ENCODE peak calls at places on chromosome 15, in ten cellular contexts. One of them, this sample, is unnamed.

GRCh38 chr15:37137221-37137620 is 36.9 kb upstream of the MEIS2 start:
- DNase-seq in A549: no peak
- DNase-seq in breast epithelium: no peak
- DNase-seq in sigmoid colon: no peak
- DNase-seq in IMR-90: peak; percentile 28
- DNase-seq in ovary: no peak
- DNase-seq in heart left ventricle: no peak
- DNase-seq in stomach: no peak
- DNase-seq in GM12878: no peak
- DNase-seq in H1: no peak
- DNase-seq in this sample: no peak

GRCh38 chr15:100209204-100209603 is 132.6 kb downstream of the ADAMTS17 start:
- DNase-seq in A549: no peak
- DNase-seq in breast epithelium: no peak
- DNase-seq in sigmoid colon: no peak
- DNase-seq in IMR-90: no peak
- DNase-seq in ovary: no peak
- DNase-seq in heart left ventricle: no peak
- DNase-seq in stomach: no peak
- DNase-seq in GM12878: no peak
- DNase-seq in H1: no peak
- DNase-seq in this sample: no peak

GRCh38 chr15:71800835-71801745 is 9.3 kb upstream of the NR2E3 start:
- DNase-seq in A549: peak; percentile 91
- DNase-seq in breast epithelium: no peak
- DNase-seq in sigmoid colon: no peak
- DNase-seq in IMR-90: peak; percentile 89
- DNase-seq in ovary: no peak
- DNase-seq in heart left ventricle: no peak
- DNase-seq in stomach: peak; percentile 43
- DNase-seq in GM12878: no peak
- DNase-seq in H1: peak; percentile 77
- DNase-seq in this sample: no peak

GRCh38 chr15:22887157-22887951 is 48.9 kb downstream of the NIPA2 start:
- DNase-seq in A549: no peak
- DNase-seq in breast epithelium: no peak
- DNase-seq in sigmoid colon: no peak
- DNase-seq in IMR-90: peak; percentile 94
- DNase-seq in ovary: no peak
- DNase-seq in heart left ventricle: no peak
- DNase-seq in stomach: no peak
- DNase-seq in GM12878: no peak
- DNase-seq in H1: no peak
- DNase-seq in this sample: no peak

GRCh38 chr15:91227062-91227461 is 127.0 kb downstream of the SV2B start:
- DNase-seq in A549: no peak
- DNase-seq in breast epithelium: no peak
- DNase-seq in sigmoid colon: no peak
- DNase-seq in IMR-90: no peak
- DNase-seq in ovary: no peak
- DNase-seq in heart left ventricle: no peak
- DNase-seq in stomach: no peak
- DNase-seq in GM12878: no peak
- DNase-seq in H1: no peak
- DNase-seq in this sample: no peak

GRCh38 chr15:38699633-38700230 is 135.1 kb upstream of the RASGRP1 start:
- DNase-seq in A549: peak; percentile 50
- DNase-seq in breast epithelium: peak; percentile 55
- DNase-seq in sigmoid colon: no peak
- DNase-seq in IMR-90: peak; percentile 65
- DNase-seq in ovary: no peak
- DNase-seq in heart left ventricle: no peak
- DNase-seq in stomach: peak; percentile 73
- DNase-seq in GM12878: no peak
- DNase-seq in H1: peak; percentile 63
- DNase-seq in this sample: no peak

GRCh38 chr15:87703238-87704111 is 553.1 kb downstream of the NTRK3 start:
- DNase-seq in A549: no peak
- DNase-seq in breast epithelium: no peak
- DNase-seq in sigmoid colon: no peak
- DNase-seq in IMR-90: no peak
- DNase-seq in ovary: no peak
- DNase-seq in heart left ventricle: no peak
- DNase-seq in stomach: no peak
- DNase-seq in GM12878: no peak
- DNase-seq in H1: no peak
- DNase-seq in this sample: no peak

GRCh38 chr15:80825361-80826030 is 46.3 kb downstream of the CEMIP start:
- DNase-seq in A549: no peak
- DNase-seq in breast epithelium: no peak
- DNase-seq in sigmoid colon: no peak
- DNase-seq in IMR-90: no peak
- DNase-seq in ovary: no peak
- DNase-seq in heart left ventricle: no peak
- DNase-seq in stomach: no peak
- DNase-seq in GM12878: no peak
- DNase-seq in H1: no peak
- DNase-seq in this sample: peak; percentile 70

GRCh38 chr15:80777137-80777536 is 2.0 kb upstream of the CEMIP start:
- DNase-seq in A549: no peak
- DNase-seq in breast epithelium: no peak
- DNase-seq in sigmoid colon: no peak
- DNase-seq in IMR-90: peak; percentile 68
- DNase-seq in ovary: no peak
- DNase-seq in heart left ventricle: no peak
- DNase-seq in stomach: no peak
- DNase-seq in GM12878: no peak
- DNase-seq in H1: no peak
- DNase-seq in this sample: peak; percentile 42

GRCh38 chr15:93771429-93772020 is 459.8 kb upstream of the MCTP2 start:
- DNase-seq in A549: no peak
- DNase-seq in breast epithelium: no peak
- DNase-seq in sigmoid colon: no peak
- DNase-seq in IMR-90: no peak
- DNase-seq in ovary: no peak
- DNase-seq in heart left ventricle: no peak
- DNase-seq in stomach: no peak
- DNase-seq in GM12878: no peak
- DNase-seq in H1: no peak
- DNase-seq in this sample: no peak

GRCh38 chr15:85607842-85608241 is 186.9 kb downstream of the KLHL25 start:
- DNase-seq in A549: no peak
- DNase-seq in breast epithelium: no peak
- DNase-seq in sigmoid colon: no peak
- DNase-seq in IMR-90: peak; percentile 93
- DNase-seq in ovary: no peak
- DNase-seq in heart left ventricle: no peak
- DNase-seq in stomach: no peak
- DNase-seq in GM12878: no peak
- DNase-seq in H1: no peak
- DNase-seq in this sample: no peak

GRCh38 chr15:44443515-44443914 is 16.1 kb downstream of the CTDSPL2 start:
- DNase-seq in A549: no peak
- DNase-seq in breast epithelium: no peak
- DNase-seq in sigmoid colon: no peak
- DNase-seq in IMR-90: no peak
- DNase-seq in ovary: no peak
- DNase-seq in heart left ventricle: no peak
- DNase-seq in stomach: no peak
- DNase-seq in GM12878: no peak
- DNase-seq in H1: no peak
- DNase-seq in this sample: no peak

GRCh38 chr15:69098688-69099087 is 61.7 kb upstream of the GLCE start:
- DNase-seq in A549: no peak
- DNase-seq in breast epithelium: no peak
- DNase-seq in sigmoid colon: no peak
- DNase-seq in IMR-90: no peak
- DNase-seq in ovary: no peak
- DNase-seq in heart left ventricle: no peak
- DNase-seq in stomach: no peak
- DNase-seq in GM12878: no peak
- DNase-seq in H1: no peak
- DNase-seq in this sample: no peak

GRCh38 chr15:79082363-79083070 is 8.1 kb downstream of the RASGRF1 start:
- DNase-seq in A549: no peak
- DNase-seq in breast epithelium: peak; percentile 30
- DNase-seq in sigmoid colon: no peak
- DNase-seq in IMR-90: no peak
- DNase-seq in ovary: no peak
- DNase-seq in heart left ventricle: no peak
- DNase-seq in stomach: no peak
- DNase-seq in GM12878: no peak
- DNase-seq in H1: no peak
- DNase-seq in this sample: no peak

DNA sequence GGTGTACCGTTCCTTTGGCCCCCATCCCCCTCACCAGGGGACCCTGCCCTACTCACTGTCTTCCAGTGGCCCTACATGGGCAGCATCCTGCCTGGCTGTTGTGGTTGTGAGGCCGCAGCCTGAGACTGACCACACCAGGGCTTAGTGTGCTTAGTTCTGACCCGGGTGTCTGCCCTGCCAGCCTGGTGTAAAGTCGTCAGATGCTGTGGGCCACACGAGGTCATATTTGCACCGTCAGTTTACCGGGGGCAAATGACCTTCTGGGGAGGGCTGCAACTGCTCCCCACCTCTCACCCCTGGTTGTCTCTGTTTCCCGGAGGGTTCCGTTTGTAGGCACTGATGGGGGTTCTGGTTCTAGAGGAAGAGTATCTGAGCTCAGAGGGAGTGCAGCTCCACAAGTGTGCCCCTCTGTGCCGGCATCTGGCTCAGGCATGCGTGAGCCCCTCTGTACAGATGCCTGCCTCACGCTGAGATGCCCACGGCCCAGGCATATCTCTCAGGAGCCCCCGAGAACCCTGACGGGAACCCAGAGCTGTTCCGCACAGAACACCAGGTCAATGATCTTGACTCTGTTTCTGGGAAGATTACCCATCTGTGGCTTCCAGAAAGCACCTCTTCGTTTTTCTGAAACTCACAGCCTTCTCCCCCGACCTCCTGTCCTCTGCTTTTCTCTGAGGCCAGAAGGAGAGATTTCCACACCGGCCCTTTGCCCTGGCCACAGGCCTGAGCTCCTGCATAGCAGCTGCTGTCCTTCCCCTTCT is 19.2 kb downstream of the KLF13 start:
- DNase-seq in A549: no peak
- DNase-seq in breast epithelium: no peak
- DNase-seq in sigmoid colon: no peak
- DNase-seq in IMR-90: no peak
- DNase-seq in ovary: no peak
- DNase-seq in heart left ventricle: peak; percentile 49
- DNase-seq in stomach: no peak
- DNase-seq in GM12878: no peak
- DNase-seq in H1: no peak
- DNase-seq in this sample: no peak
- H3K4me1 ChIP-seq in A549: peaks cover 13% of the 10 kb centered on the region
- H3K4me1 ChIP-seq in breast epithelium: peaks cover 28% of the 10 kb centered on the region
- H3K4me1 ChIP-seq in sigmoid colon: no peaks in the 10 kb centered on the region
- H3K4me1 ChIP-seq in IMR-90: peaks cover 4% of the 10 kb centered on the region
- H3K4me1 ChIP-seq in ovary: peaks cover 7% of the 10 kb centered on the region
- H3K4me1 ChIP-seq in heart left ventricle: peaks cover 100% of the 10 kb centered on the region
- H3K4me1 ChIP-seq in stomach: peaks cover 100% of the 10 kb centered on the region
- H3K4me1 ChIP-seq in GM12878: peaks cover 87% of the 10 kb centered on the region
- H3K4me1 ChIP-seq in H1: no peaks in the 10 kb centered on the region
- H3K4me1 ChIP-seq in this sample: peaks cover 98% of the 10 kb centered on the region

GRCh38 chr15:25789206-25789605 is 73.9 kb downstream of the ATP10A start:
- DNase-seq in A549: no peak
- DNase-seq in breast epithelium: no peak
- DNase-seq in sigmoid colon: peak; percentile 83
- DNase-seq in IMR-90: peak; percentile 20
- DNase-seq in ovary: no peak
- DNase-seq in heart left ventricle: no peak
- DNase-seq in stomach: no peak
- DNase-seq in GM12878: no peak
- DNase-seq in H1: no peak
- DNase-seq in this sample: no peak
- TF ChIP-seq POLR2A in A549: no peak
- TF ChIP-seq POLR2A in breast epithelium: no peak
- TF ChIP-seq POLR2A in sigmoid colon: no peak
- TF ChIP-seq POLR2A in IMR-90: no peak
- TF ChIP-seq POLR2A in ovary: no peak
- TF ChIP-seq POLR2A in heart left ventricle: no peak
- TF ChIP-seq POLR2A in stomach: no peak
- TF ChIP-seq POLR2A in GM12878: no peak
- TF ChIP-seq POLR2A in H1: no peak
- TF ChIP-seq POLR2A in this sample: no peak

GRCh38 chr15:34128898-34129297 is 27.0 kb downstream of the PGBD4 start:
- DNase-seq in A549: no peak
- DNase-seq in breast epithelium: no peak
- DNase-seq in sigmoid colon: no peak
- DNase-seq in IMR-90: no peak
- DNase-seq in ovary: no peak
- DNase-seq in heart left ventricle: no peak
- DNase-seq in stomach: no peak
- DNase-seq in GM12878: no peak
- DNase-seq in H1: no peak
- DNase-seq in this sample: no peak

GRCh38 chr15:34133511-34133910 is 31.6 kb downstream of the PGBD4 start:
- DNase-seq in A549: no peak
- DNase-seq in breast epithelium: no peak
- DNase-seq in sigmoid colon: no peak
- DNase-seq in IMR-90: peak; percentile 39
- DNase-seq in ovary: no peak
- DNase-seq in heart left ventricle: no peak
- DNase-seq in stomach: no peak
- DNase-seq in GM12878: no peak
- DNase-seq in H1: no peak
- DNase-seq in this sample: no peak

DNA sequence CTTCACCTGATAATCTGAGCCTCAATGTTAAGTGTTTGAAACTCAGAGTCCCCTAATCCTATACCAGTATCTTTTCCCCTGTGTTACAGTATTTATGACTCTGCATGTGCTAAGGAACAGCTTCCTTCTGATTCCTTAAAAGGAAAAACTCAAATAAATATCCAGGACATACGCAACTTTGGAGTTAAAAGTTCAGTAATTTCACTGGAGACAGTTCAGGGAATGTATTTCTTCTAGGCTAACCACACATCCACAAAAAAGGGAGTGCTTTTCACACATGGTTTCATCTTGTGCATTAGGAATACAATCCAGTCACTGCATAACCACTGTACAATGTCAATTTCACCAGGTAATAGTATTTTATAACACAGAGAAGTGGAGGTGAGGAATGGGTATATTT is 31.0 kb downstream of the PGBD4 start:
- DNase-seq in A549: no peak
- DNase-seq in breast epithelium: no peak
- DNase-seq in sigmoid colon: no peak
- DNase-seq in IMR-90: peak; percentile 53
- DNase-seq in ovary: no peak
- DNase-seq in heart left ventricle: no peak
- DNase-seq in stomach: no peak
- DNase-seq in GM12878: no peak
- DNase-seq in H1: no peak
- DNase-seq in this sample: no peak
- H3K27ac ChIP-seq in A549: no peak overlapping the region
- H3K27ac ChIP-seq in breast epithelium: no peak overlapping the region
- H3K27ac ChIP-seq in sigmoid colon: no peak overlapping the region
- H3K27ac ChIP-seq in IMR-90: no peak overlapping the region
- H3K27ac ChIP-seq in ovary: no peak overlapping the region
- H3K27ac ChIP-seq in heart left ventricle: no peak overlapping the region
- H3K27ac ChIP-seq in stomach: no peak overlapping the region
- H3K27ac ChIP-seq in GM12878: no peak overlapping the region
- H3K27ac ChIP-seq in H1: no peak overlapping the region
- H3K27ac ChIP-seq in this sample: no peak overlapping the region

GRCh38 chr15:64334530-64334929 is 21.4 kb downstream of the CSNK1G1 start:
- DNase-seq in A549: no peak
- DNase-seq in breast epithelium: no peak
- DNase-seq in sigmoid colon: no peak
- DNase-seq in IMR-90: no peak
- DNase-seq in ovary: no peak
- DNase-seq in heart left ventricle: no peak
- DNase-seq in stomach: no peak
- DNase-seq in GM12878: no peak
- DNase-seq in H1: no peak
- DNase-seq in this sample: peak; percentile 24
- H3K4me1 ChIP-seq in A549: peaks cover 5% of the 10 kb centered on the region
- H3K4me1 ChIP-seq in breast epithelium: no peaks in the 10 kb centered on the region
- H3K4me1 ChIP-seq in sigmoid colon: no peaks in the 10 kb centered on the region
- H3K4me1 ChIP-seq in IMR-90: peaks cover 2% of the 10 kb centered on the region
- H3K4me1 ChIP-seq in ovary: no peaks in the 10 kb centered on the region
- H3K4me1 ChIP-seq in heart left ventricle: peaks cover 14% of the 10 kb centered on the region
- H3K4me1 ChIP-seq in stomach: peaks cover 8% of the 10 kb centered on the region
- H3K4me1 ChIP-seq in GM12878: no peaks in the 10 kb centered on the region
- H3K4me1 ChIP-seq in H1: no peaks in the 10 kb centered on the region
- H3K4me1 ChIP-seq in this sample: no peaks in the 10 kb centered on the region

This sample was measured in upper lobe of left lung.